ENCODE peak calls at places on chromosomes 3 and 15, in five cellular contexts. I is HCT116, H is mammary epithelial cell, U is A549, Y is K562. A is an unnamed sample.

GRCh38 chr3:162021206-162021605 is 524.6 kb downstream of the OTOL1 start:
- DNase-seq in I (no peak), H (no peak), U (no peak), Y (no peak), A (no peak)

GRCh38 chr15:80474751-80475295 is 70.6 kb downstream of the ARNT2 start:
- DNase-seq in I (no peak), H (no peak), U (no peak), Y (no peak), A (no peak)

GRCh38 chr15:29110176-29110575 is 159.4 kb downstream of the NSMCE3 start:
- DNase-seq in I (no peak), H (no peak), U (no peak), Y (no peak), A (no peak)

GRCh38 chr3:72890166-72890925 is 2.5 kb downstream of the GXYLT2 start:
- DNase-seq in I (no peak), H (peak), U (no peak), Y (no peak), A (no peak)

GRCh38 chr3:114848087-114848486 is 299.0 kb downstream of the ZBTB20 start:
- DNase-seq in I (no peak), H (no peak), U (no peak), Y (no peak), A (no peak)

GRCh38 chr3:177833392-177833791 is 636.1 kb upstream of the TBL1XR1 start:
- DNase-seq in I (no peak), H (no peak), U (no peak), Y (no peak), A (no peak)

GRCh38 chr3:163953526-163953925 is 1124.8 kb downstream of the SI start:
- DNase-seq in I (no peak), H (no peak), U (no peak), Y (no peak), A (no peak)

GRCh38 chr3:64654013-64654412 is 33.8 kb downstream of the ADAMTS9 start:
- DNase-seq in I (no peak), H (no peak), U (no peak), Y (no peak), A (no peak)

GRCh38 chr3:185200639-185201038 is 47.8 kb upstream of the C3orf70 start:
- DNase-seq in I (no peak), H (peak), U (no peak), Y (peak), A (no peak)

GRCh38 chr3:195893516-195893915 is 14.8 kb downstream of the TNK2 start:
- DNase-seq in I (no peak), H (no peak), U (no peak), Y (no peak), A (no peak)

GRCh38 chr3:107217161-107217560 is 160.1 kb upstream of the CCDC54 start:
- DNase-seq in I (peak), H (peak), U (peak), Y (no peak), A (no peak)

GRCh38 chr15:33013827-33014445 is 180.6 kb downstream of the FMN1 start:
- DNase-seq in I (peak), H (peak), U (peak), Y (no peak), A (no peak)

GRCh38 chr15:100722551-100723322 is 120.3 kb downstream of the ASB7 start:
- DNase-seq in I (no peak), H (no peak), U (no peak), Y (no peak), A (no peak)

GRCh38 chr3:142828703-142829304 is 60.1 kb downstream of the PCOLCE2 start:
- DNase-seq in I (peak), H (peak), U (peak), Y (peak), A (peak)

GRCh38 chr3:151328298-151329036 is 882 bp downstream of the P2RY13 start:
- DNase-seq in I (no peak), H (no peak), U (peak), Y (no peak), A (no peak)

GRCh38 chr3:169658311-169658931 is 5.1 kb downstream of the MECOM start:
- DNase-seq in I (no peak), H (no peak), U (no peak), Y (no peak), A (peak)

GRCh38 chr3:72494076-72495000 is 353.9 kb downstream of the SHQ1 start:
- DNase-seq in I (no peak), H (no peak), U (no peak), Y (no peak), A (no peak)

GRCh38 chr15:64209680-64210334 is 47.0 kb upstream of the PPIB start:
- DNase-seq in I (peak), H (peak), U (peak), Y (peak), A (no peak)

GRCh38 chr3:11642455-11643162 is 1.1 kb downstream of the VGLL4 start:
- DNase-seq in I (peak), H (peak), U (peak), Y (peak), A (peak)

GRCh38 chr3:187973977-187974856 is 179.7 kb upstream of the LPP start:
- DNase-seq in I (no peak), H (no peak), U (no peak), Y (no peak), A (no peak)

GRCh38 chr3:131849640-131850039 is 185.2 kb downstream of the CPNE4 start:
- DNase-seq in I (no peak), H (no peak), U (no peak), Y (no peak), A (no peak)

GRCh38 chr3:187263270-187263669 is 28.3 kb downstream of the MASP1 start:
- DNase-seq in I (no peak), H (no peak), U (no peak), Y (no peak), A (no peak)

GRCh38 chr15:45105586-45105985 is 8.4 kb downstream of the DUOX2 start:
- DNase-seq in I (no peak), H (no peak), U (no peak), Y (no peak), A (no peak)

GRCh38 chr15:39579487-39580116 is 1.3 kb upstream of the THBS1 start:
- DNase-seq in I (peak), H (peak), U (peak), Y (no peak), A (peak)

GRCh38 chr3:32837789-32838188 is 20.0 kb downstream of the TRIM71 start:
- DNase-seq in I (no peak), H (no peak), U (no peak), Y (no peak), A (peak)

GRCh38 chr3:179149951-179150350 is 1.8 kb downstream of the PIK3CA start:
- DNase-seq in I (no peak), H (no peak), U (no peak), Y (no peak), A (no peak)

GRCh38 chr3:14962762-14963161 is 15.4 kb downstream of the NR2C2 start:
- DNase-seq in I (no peak), H (peak), U (no peak), Y (no peak), A (no peak)

GRCh38 chr3:195003893-195004289 is 267.1 kb downstream of the XXYLT1 start:
- DNase-seq in I (no peak), H (no peak), U (no peak), Y (no peak), A (no peak)

GRCh38 chr3:101676219-101676764 is 640 bp downstream of the ZBTB11 start:
- DNase-seq in I (peak), H (peak), U (peak), Y (peak), A (peak)

GRCh38 chr3:143668385-143668784 is 179.9 kb downstream of the SLC9A9 start:
- DNase-seq in I (no peak), H (no peak), U (no peak), Y (no peak), A (no peak)

DNA sequence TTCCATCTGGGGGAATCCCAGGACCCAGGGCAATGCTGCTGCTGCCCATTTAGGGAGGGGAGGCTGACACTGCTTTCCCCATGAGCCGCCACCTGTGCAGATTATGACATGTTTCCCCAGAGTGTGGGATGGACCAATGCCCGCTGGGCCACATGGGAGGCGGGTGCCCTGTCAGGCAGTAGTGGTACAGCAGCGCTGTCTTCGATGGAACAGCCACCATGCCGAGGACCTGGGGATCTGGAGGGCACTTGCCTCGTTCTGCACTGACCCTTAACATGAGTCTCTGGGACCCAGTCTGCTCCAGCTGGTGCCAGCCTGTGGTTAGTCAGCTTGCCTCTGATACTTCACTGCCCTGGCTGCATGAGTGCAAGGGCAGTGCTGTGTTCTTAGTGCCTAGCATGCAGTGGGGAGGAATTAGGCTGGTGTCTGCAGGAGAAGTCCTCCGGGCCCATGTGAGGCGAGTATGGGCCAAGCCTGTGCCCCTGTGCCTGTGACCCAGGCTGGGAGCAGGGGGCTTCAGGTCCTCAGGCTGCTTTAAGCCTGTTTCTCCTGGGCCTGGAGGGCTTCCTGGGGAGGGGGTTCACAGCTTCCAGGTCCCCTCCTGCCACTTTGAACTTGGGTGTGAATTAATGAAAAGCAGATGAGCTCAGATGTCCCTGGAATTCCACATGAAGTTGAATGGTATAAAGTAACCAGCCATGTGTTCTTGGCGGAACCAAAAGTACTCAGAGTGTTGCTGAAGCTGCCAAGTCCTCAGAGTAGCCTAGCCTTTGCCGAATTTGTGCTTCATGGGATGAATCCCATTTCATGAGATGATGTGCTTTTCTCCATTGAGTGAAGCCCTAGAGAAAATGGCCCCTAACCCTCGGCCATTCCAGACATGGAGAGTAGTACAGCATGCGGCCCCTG is 22.9 kb downstream of the KLF13 start:
- DNase-seq in I (no peak), H (no peak), U (no peak), Y (no peak), A (no peak)
- H3K4me2 ChIP-seq in I (no peak), H (no peak), U (no peak), Y (no peak), A (no peak)

GRCh38 chr15:69636516-69636915 is 183.9 kb downstream of the RPLP1 start:
- DNase-seq in I (no peak), H (no peak), U (no peak), Y (no peak), A (no peak)

GRCh38 chr15:69631005-69631404 is 178.4 kb downstream of the RPLP1 start:
- DNase-seq in I (no peak), H (no peak), U (no peak), Y (no peak), A (no peak)

GRCh38 chr15:69631978-69632377 is 179.4 kb downstream of the RPLP1 start:
- DNase-seq in I (no peak), H (no peak), U (no peak), Y (no peak), A (no peak)

GRCh38 chr15:69637818-69638217 is 185.2 kb downstream of the RPLP1 start:
- DNase-seq in I (no peak), H (no peak), U (no peak), Y (no peak), A (no peak)

GRCh38 chr15:69634860-69635259 is 182.2 kb downstream of the RPLP1 start:
- DNase-seq in I (no peak), H (no peak), U (no peak), Y (no peak), A (no peak)
- H3K4me2 ChIP-seq in I (no peak), H (no peak), U (no peak), Y (no peak), A (no peak)

DNA sequence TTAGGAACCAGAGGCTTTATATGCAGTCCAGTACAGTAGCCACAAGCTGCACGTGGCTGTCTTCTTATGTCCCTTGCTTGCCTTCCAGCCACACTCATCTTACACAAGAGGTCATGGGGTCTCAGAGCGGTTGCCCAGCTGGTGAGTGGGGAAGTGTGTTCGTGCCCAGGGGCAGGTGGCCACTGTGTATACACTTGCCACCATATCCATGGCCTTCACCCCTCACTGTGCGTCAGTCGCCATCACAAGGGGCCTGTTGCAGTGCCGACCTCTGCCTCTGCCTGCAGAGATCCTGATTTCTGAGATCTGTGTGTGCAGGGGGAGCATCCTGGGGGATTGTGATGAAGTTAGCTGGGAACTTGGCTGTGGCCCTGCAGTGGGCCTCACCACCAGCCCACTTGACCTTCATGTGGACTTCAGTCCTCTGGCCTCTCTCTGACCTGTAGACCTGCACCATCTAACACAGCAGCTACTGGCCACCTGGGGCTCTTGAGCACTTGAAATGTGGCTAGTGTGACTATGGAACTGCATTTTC is 43.1 kb upstream of the SACM1L start:
- DNase-seq in I (no peak), H (no peak), U (no peak), Y (no peak), A (no peak)
- H3K4me2 ChIP-seq in I (no peak), H (no peak), U (peak), Y (no peak), A (no peak)

DNA sequence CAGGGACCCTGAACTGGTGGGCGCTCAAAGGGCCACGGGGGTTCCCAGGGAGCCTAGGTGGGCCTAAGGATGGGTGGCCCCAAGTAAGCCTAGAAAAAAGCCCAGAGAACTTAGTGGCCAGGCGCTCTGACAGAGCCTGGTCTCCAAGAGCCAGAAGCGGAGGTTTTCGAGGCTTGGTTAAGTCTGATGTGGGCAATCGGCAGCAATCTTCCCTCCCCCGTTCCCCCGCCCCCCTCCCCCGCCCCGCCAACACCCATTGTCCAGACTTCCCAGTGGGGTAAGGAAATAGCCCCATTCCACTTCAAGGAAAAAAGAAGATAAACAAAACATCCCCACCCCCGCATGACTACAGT is 6.7 kb downstream of the EOMES start:
- DNase-seq in I (no peak), H (no peak), U (no peak), Y (no peak), A (no peak)
- H3K4me2 ChIP-seq in I (no peak), H (no peak), U (peak), Y (no peak), A (peak)

DNA sequence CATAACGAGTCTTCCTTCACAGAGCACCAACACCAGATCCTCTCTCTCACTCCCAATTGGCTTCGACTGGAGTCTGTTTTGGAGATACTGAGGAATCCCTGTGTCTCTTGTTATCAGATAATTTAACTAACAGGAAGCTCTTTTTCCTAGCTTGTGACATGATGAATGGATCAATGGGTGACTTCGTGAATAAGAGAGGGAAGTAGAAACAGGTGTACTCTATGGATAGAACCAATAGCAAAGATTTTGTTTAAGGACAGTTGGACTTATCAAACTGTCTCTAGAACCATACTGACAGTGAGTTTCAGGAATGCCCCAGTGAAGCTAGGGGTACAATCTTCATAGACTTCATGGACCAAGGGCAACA is 29.4 kb upstream of the KLHL6 start:
- DNase-seq in I (no peak), H (no peak), U (no peak), Y (no peak), A (no peak)
- H3K4me2 ChIP-seq in I (no peak), H (no peak), U (no peak), Y (no peak), A (no peak)

DNA sequence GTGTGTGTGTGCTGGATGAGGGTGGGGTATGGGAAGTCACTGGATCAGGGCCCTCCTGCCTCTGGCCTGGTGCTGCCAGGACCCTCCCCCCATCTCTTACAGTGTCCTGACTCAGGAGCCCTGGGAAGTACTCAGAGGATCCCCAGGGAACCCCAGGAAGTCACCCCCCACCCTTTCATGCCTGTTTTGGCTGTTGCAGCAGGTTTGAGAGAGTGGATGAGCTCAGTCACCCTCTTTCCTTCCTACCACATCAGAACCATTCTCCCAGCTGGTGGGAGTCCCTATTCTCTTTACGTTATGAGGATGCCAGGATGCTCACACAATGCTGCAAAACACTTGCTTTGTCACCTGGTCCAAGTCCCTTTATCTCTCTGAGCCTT is 59.0 kb downstream of the BDH1 start:
- DNase-seq in I (no peak), H (no peak), U (no peak), Y (no peak), A (no peak)
- H3K4me2 ChIP-seq in I (no peak), H (no peak), U (no peak), Y (no peak), A (no peak)

A was measured in neural progenitor cell.